ENCODE peak calls at places on chromosomes 13 and 19, in six cellular contexts. F is bronchial epithelial cell; A is heart left ventricle; H is progenitor cell of endocrine pancreas; M is activated CD4-positive, alpha-beta T cell treated with anti-CD3 and anti-CD28 coated beads, Interleukin-2, amount 50 U/mL, for 1 hour; J is NCI-H1105. X is an unnamed sample.

GRCh38 chr19:44644391-44645016 is 794 bp downstream of the PVR start:
- DNase-seq in J (no peak), M (no peak), H (no peak), A (no peak), F (peak; percentile 61), X (peak; percentile 22)

GRCh38 chr13:98998831-98999634 is 21.2 kb upstream of the DOCK9 start:
- DNase-seq in J (no peak), A (no peak), M (peak; percentile 14), F (no peak), H (no peak), X (no peak)

GRCh38 chr19:45135176-45135575 is 25.6 kb downstream of the NKPD1 start:
- DNase-seq in H (no peak), M (no peak), F (no peak), A (no peak), J (no peak), X (no peak)

GRCh38 chr19:15634105-15634504 is 6.6 kb upstream of the CYP4F3 start:
- DNase-seq in H (no peak), A (no peak), F (no peak), M (no peak), J (no peak), X (no peak)

GRCh38 chr19:17681505-17682125 is 6.5 kb downstream of the UNC13A start:
- DNase-seq in H (peak; percentile 54), A (peak; percentile 38), F (no peak), J (no peak), M (peak; percentile 33), X (peak; percentile 59)

GRCh38 chr19:48511321-48511731 is 309 bp downstream of the LMTK3 start:
- DNase-seq in J (no peak), H (no peak), M (no peak), F (no peak), A (no peak), X (no peak)

GRCh38 chr13:83150616-83151307 is 731.5 kb downstream of the SLITRK1 start:
- DNase-seq in M (no peak), A (no peak), F (no peak), H (no peak), J (no peak), X (no peak)

GRCh38 chr19:29976151-29976943 is 34.3 kb downstream of the URI1 start:
- DNase-seq in H (no peak), F (no peak), M (no peak), A (no peak), J (no peak), X (no peak)

GRCh38 chr13:39496487-39496998 is 106.5 kb downstream of the LHFPL6 start:
- DNase-seq in H (no peak), A (no peak), J (no peak), F (no peak), M (no peak), X (no peak)

GRCh38 chr19:6464070-6464873 is at the start of gene CRB3:
- DNase-seq in J (peak; percentile 90), H (peak; percentile 97), A (no peak), F (peak; percentile 64), M (peak; percentile 66), X (peak; percentile 30)

GRCh38 chr19:38538793-38539528 is 78.8 kb downstream of the MAP4K1 start:
- DNase-seq in F (peak; percentile 15), J (no peak), A (no peak), M (no peak), H (no peak), X (no peak)

GRCh38 chr19:29255912-29256311 is 43.0 kb upstream of the UQCRFS1 start:
- DNase-seq in M (no peak), J (no peak), A (no peak), F (no peak), H (no peak), X (no peak)

GRCh38 chr19:10553943-10554381 is 10.3 kb downstream of the ATG4D start:
- DNase-seq in M (peak; percentile 46), J (no peak), A (no peak), F (peak; percentile 88), H (no peak), X (peak; percentile 67)

GRCh38 chr19:15298847-15299567 is 33.3 kb downstream of the BRD4 start:
- DNase-seq in M (no peak), J (no peak), A (no peak), F (no peak), H (no peak), X (no peak)

GRCh38 chr19:46478356-46478986 is 7.1 kb upstream of the PNMA8A start:
- DNase-seq in M (no peak), F (no peak), A (no peak), J (peak; percentile 54), H (no peak), X (peak; percentile 10)

GRCh38 chr13:110699148-110700145 is 6.5 kb downstream of the CARS2 start:
- DNase-seq in J (no peak), M (no peak), A (no peak), H (no peak), F (no peak), X (no peak)

GRCh38 chr19:48964205-48965032 is 690 bp upstream of the FTL start:
- DNase-seq in J (no peak), F (no peak), M (no peak), H (no peak), A (no peak), X (peak; percentile 37)

GRCh38 chr13:113656831-113657671 is 947 bp downstream of the ATP4B start:
- DNase-seq in M (no peak), F (no peak), H (no peak), A (no peak), J (no peak), X (no peak)

GRCh38 chr13:32468502-32469147 is 40.7 kb upstream of the N4BP2L1 start:
- DNase-seq in A (no peak), M (no peak), J (no peak), H (no peak), F (no peak), X (no peak)

GRCh38 chr19:29753190-29753933 is 38.3 kb upstream of the C19orf12 start:
- DNase-seq in A (no peak), F (no peak), H (no peak), J (no peak), M (no peak), X (no peak)

GRCh38 chr13:21443171-21443570 is 15.9 kb downstream of the ZDHHC20 start:
- DNase-seq in F (no peak), J (no peak), A (no peak), M (no peak), H (no peak), X (no peak)

GRCh38 chr13:52846567-52847321 is 1.7 kb downstream of the PCDH8 start:
- DNase-seq in M (no peak), F (no peak), J (no peak), H (peak; percentile 90), A (peak; percentile 65), X (peak; percentile 49)

GRCh38 chr13:52737900-52738299 is 1.7 kb downstream of the CNMD start:
- DNase-seq in A (no peak), F (no peak), M (no peak), J (no peak), H (no peak), X (no peak)

GRCh38 chr13:109400192-109400591 is 386.2 kb downstream of the IRS2 start:
- DNase-seq in A (peak; percentile 30), H (no peak), J (no peak), F (no peak), M (no peak), X (no peak)

X was measured in stimulated activated naive CD8-positive, alpha-beta T cell treated with anti-CD3 and anti-CD28 coated beads, Interleukin-15, Interleukin-2, amounts not matched to agents 100 U/mL and 50 U/mL, for 24 hours.